ENCODE peak calls at places on chromosomes 12 and 14, in five cellular contexts. I is choroid plexus epithelial cell; K is ascending aorta; W is amygdala; L is activated CD4-positive, alpha-beta T cell treated with anti-CD3 and anti-CD28 coated beads for 1 hour. V is an unnamed sample.

GRCh38 chr12:92493816-92494215 is 209.0 kb upstream of the PLEKHG7 start:
- DNase-seq in I (no peak), K (no peak), W (no peak), L (no peak), V (no peak)

GRCh38 chr12:83476695-83477094 is 790.0 kb downstream of the TMTC2 start:
- DNase-seq in I (no peak), K (no peak), W (no peak), L (no peak), V (no peak)

GRCh38 chr12:7096006-7096903 is 4.0 kb upstream of the C1R start:
- DNase-seq in I (no peak), K (peak; percentile 60), W (no peak), L (no peak), V (no peak)

GRCh38 chr12:12562585-12563245 is at the start of gene DUSP16:
- DNase-seq in I (peak; percentile 96), K (peak; percentile 97), W (peak; percentile 86), L (peak; percentile 60), V (peak; percentile 67)

GRCh38 chr14:99213101-99213500 is 58.9 kb downstream of the BCL11B start:
- DNase-seq in I (no peak), K (no peak), W (no peak), L (no peak), V (no peak)

GRCh38 chr14:96792003-96792402 is 5.2 kb upstream of the VRK1 start:
- DNase-seq in I (no peak), K (no peak), W (no peak), L (no peak), V (no peak)

GRCh38 chr14:64731141-64731581 is 26.9 kb downstream of the PLEKHG3 start:
- DNase-seq in I (no peak), K (no peak), W (no peak), L (no peak), V (no peak)

GRCh38 chr14:72891666-72892102 is 2.2 kb downstream of the DPF3 start:
- DNase-seq in I (no peak), K (no peak), W (no peak), L (no peak), V (no peak)

GRCh38 chr14:89534896-89535615 is 118.0 kb upstream of the FOXN3 start:
- DNase-seq in I (peak; percentile 88), K (no peak), W (no peak), L (no peak), V (no peak)

GRCh38 chr12:779745-780734 is 27.7 kb downstream of the WNK1 start:
- DNase-seq in I (peak; percentile 38), K (no peak), W (no peak), L (no peak), V (no peak)

GRCh38 chr12:121657305-121658008 is 12.0 kb downstream of the MORN3 start:
- DNase-seq in I (no peak), K (no peak), W (no peak), L (no peak), V (no peak)

GRCh38 chr14:56874375-56874774 is 64.1 kb upstream of the OTX2 start:
- DNase-seq in I (no peak), K (no peak), W (no peak), L (no peak), V (no peak)

GRCh38 chr12:115570271-115570777 is 707.2 kb downstream of the MED13L start:
- DNase-seq in I (peak; percentile 34), K (no peak), W (no peak), L (no peak), V (no peak)

GRCh38 chr12:79183946-79184345 is 319.4 kb downstream of the SYT1 start:
- DNase-seq in I (peak; percentile 35), K (no peak), W (no peak), L (no peak), V (no peak)

GRCh38 chr14:92040431-92041040 is 677 bp upstream of the TRIP11 start:
- DNase-seq in I (peak; percentile 39), K (no peak), W (no peak), L (no peak), V (no peak)

GRCh38 chr14:54048311-54048710 is 91.7 kb upstream of the BMP4 start:
- DNase-seq in I (no peak), K (no peak), W (no peak), L (no peak), V (no peak)

GRCh38 chr14:103543721-103544626 is 15.0 kb downstream of the TRMT61A start:
- DNase-seq in I (no peak), K (no peak), W (peak; percentile 82), L (no peak), V (no peak)

GRCh38 chr12:111154180-111154579 is 214.7 kb downstream of the PHETA1 start:
- DNase-seq in I (peak; percentile 21), K (no peak), W (no peak), L (no peak), V (no peak)

GRCh38 chr12:113933201-113933786 is 32.8 kb downstream of the RBM19 start:
- DNase-seq in I (peak; percentile 96), K (no peak), W (peak; percentile 37), L (no peak), V (no peak)

GRCh38 chr12:101230547-101230946 is 20.5 kb upstream of the SLC5A8 start:
- DNase-seq in I (peak; percentile 64), K (no peak), W (no peak), L (no peak), V (no peak)

GRCh38 chr12:46549527-46550265 is 177.1 kb upstream of the SLC38A2 start:
- DNase-seq in I (peak; percentile 94), K (no peak), W (no peak), L (no peak), V (no peak)

GRCh38 chr12:51393676-51394545 is 2.7 kb upstream of the GALNT6 start:
- DNase-seq in I (peak; percentile 59), K (peak; percentile 69), W (no peak), L (peak; percentile 41), V (peak; percentile 27)

GRCh38 chr14:60621386-60621785 is 27.9 kb downstream of the SIX1 start:
- DNase-seq in I (no peak), K (no peak), W (no peak), L (no peak), V (no peak)

GRCh38 chr12:26614217-26614616 is 218.8 kb downstream of the ITPR2 start:
- DNase-seq in I (peak; percentile 50), K (no peak), W (no peak), L (no peak), V (no peak)

GRCh38 chr14:32702571-32702970 is 236.1 kb upstream of the NPAS3 start:
- DNase-seq in I (no peak), K (peak; percentile 89), W (peak; percentile 47), L (peak; percentile 7), V (peak; percentile 28)

GRCh38 chr12:32100361-32100760 is 6.3 kb upstream of the BICD1 start:
- DNase-seq in I (no peak), K (no peak), W (no peak), L (no peak), V (no peak)

GRCh38 chr14:60095781-60096450 is 4.2 kb downstream of the PCNX4 start:
- DNase-seq in I (peak; percentile 81), K (no peak), W (no peak), L (no peak), V (no peak)

GRCh38 chr12:78448692-78449091 is 415.9 kb upstream of the SYT1 start:
- DNase-seq in I (no peak), K (no peak), W (no peak), L (no peak), V (no peak)

GRCh38 chr12:24909667-24910066 is 39.2 kb downstream of the BCAT1 start:
- DNase-seq in I (peak; percentile 92), K (peak; percentile 78), W (no peak), L (no peak), V (no peak)

GRCh38 chr14:30874120-30874998 is at the start of gene COCH:
- DNase-seq in I (no peak), K (no peak), W (no peak), L (peak; percentile 8), V (no peak)

GRCh38 chr12:26988703-26989102 is 25.5 kb downstream of the TM7SF3 start:
- DNase-seq in I (no peak), K (no peak), W (no peak), L (no peak), V (no peak)